ENCODE peak calls at places on chromosomes 7 and 10, in nine cellular contexts. W is T-helper 2 cell; U is ELR; P is endothelial cell; R is left kidney; F is stimulated activated CD4-positive, alpha-beta T cell treated with anti-CD3 and anti-CD28 coated beads, Interleukin-1b, Interleukin-23, amount 100 ng/mL, for 4 hours; L is NCI-H146; V is NCI-H1930; G is WTC11. M is an unnamed sample.

GRCh38 chr7:5478568-5479045 is 55.0 kb upstream of the TNRC18 start:
- DNase-seq in W (no peak), U (no peak), P (no peak), R (no peak), F (no peak), L (no peak), V (no peak), G (no peak), M (no peak)

GRCh38 chr10:131641898-131642297 is 258.9 kb upstream of the PPP2R2D start:
- DNase-seq in W (no peak), U (no peak), P (no peak), R (no peak), F (no peak), L (no peak), V (no peak), G (no peak), M (no peak)

GRCh38 chr7:24705481-24705954 is 51.7 kb downstream of the GSDME start:
- DNase-seq in W (no peak), U (no peak), P (no peak), R (no peak), F (no peak), L (no peak), V (no peak), G (no peak), M (peak; percentile 61)

GRCh38 chr10:76034236-76035009 is 603.0 kb downstream of the LRMDA start:
- DNase-seq in W (no peak), U (no peak), P (no peak), R (peak; percentile 92), F (no peak), L (peak; percentile 74), V (no peak), G (no peak), M (no peak)

GRCh38 chr7:102291056-102291915 is 4.6 kb downstream of the SH2B2 start:
- DNase-seq in W (no peak), U (no peak), P (no peak), R (no peak), F (no peak), L (no peak), V (no peak), G (no peak), M (no peak)

GRCh38 chr7:34612671-34613070 is 45.3 kb upstream of the NPSR1 start:
- DNase-seq in W (no peak), U (no peak), P (no peak), R (no peak), F (no peak), L (no peak), V (no peak), G (no peak), M (no peak)

GRCh38 chr7:155807805-155808550 is 4.3 kb downstream of the SHH start:
- DNase-seq in W (no peak), U (no peak), P (no peak), R (peak; percentile 74), F (no peak), L (no peak), V (no peak), G (no peak), M (peak; percentile 64)

GRCh38 chr7:127897704-127898454 is 133.4 kb downstream of the LRRC4 start:
- DNase-seq in W (peak; percentile 72), U (peak; percentile 60), P (no peak), R (no peak), F (no peak), L (no peak), V (no peak), G (no peak), M (no peak)

GRCh38 chr7:33707427-33707826 is 197.9 kb upstream of the BMPER start:
- DNase-seq in W (no peak), U (no peak), P (no peak), R (peak; percentile 89), F (no peak), L (no peak), V (no peak), G (no peak), M (no peak)

M was measured in spleen.